ENCODE peak calls at places on chromosomes 7 and 10, in ten cellular contexts. One of them, this sample, is unnamed.

GRCh38 chr10:59801171-59801570 is 47.9 kb upstream of the MRLN start:
- DNase-seq in HepG2: no peak
- DNase-seq in MM.1S: no peak
- DNase-seq in mammary epithelial cell: no peak
- DNase-seq in SK-N-SH: no peak
- DNase-seq in neural progenitor cell: no peak
- DNase-seq in GM12878: no peak
- DNase-seq in neuronal stem cell: no peak
- DNase-seq in GM23248: no peak
- DNase-seq in PC-3: no peak
- DNase-seq in this sample: no peak

GRCh38 chr10:5396545-5396944 is 8.1 kb downstream of the TUBAL3 start:
- DNase-seq in PC-3: no peak
- DNase-seq in neuronal stem cell: no peak
- DNase-seq in mammary epithelial cell: no peak
- DNase-seq in neural progenitor cell: no peak
- DNase-seq in SK-N-SH: no peak
- DNase-seq in GM12878: no peak
- DNase-seq in MM.1S: no peak
- DNase-seq in HepG2: no peak
- DNase-seq in GM23248: no peak
- DNase-seq in this sample: no peak

GRCh38 chr7:42661312-42661711 is 250.6 kb downstream of the C7orf25 start:
- DNase-seq in GM12878: no peak
- DNase-seq in neuronal stem cell: no peak
- DNase-seq in GM23248: peak; percentile 85
- DNase-seq in HepG2: no peak
- DNase-seq in SK-N-SH: no peak
- DNase-seq in mammary epithelial cell: peak; percentile 85
- DNase-seq in PC-3: peak; percentile 82
- DNase-seq in MM.1S: no peak
- DNase-seq in neural progenitor cell: no peak
- DNase-seq in this sample: no peak

GRCh38 chr7:44959956-44960640 is 18.7 kb downstream of the MYO1G start:
- DNase-seq in neuronal stem cell: no peak
- DNase-seq in neural progenitor cell: no peak
- DNase-seq in PC-3: no peak
- DNase-seq in SK-N-SH: peak; percentile 15
- DNase-seq in GM23248: no peak
- DNase-seq in mammary epithelial cell: no peak
- DNase-seq in GM12878: no peak
- DNase-seq in HepG2: no peak
- DNase-seq in MM.1S: no peak
- DNase-seq in this sample: no peak

GRCh38 chr7:78746261-78746660 is 707.2 kb downstream of the MAGI2 start:
- DNase-seq in HepG2: no peak
- DNase-seq in mammary epithelial cell: no peak
- DNase-seq in neuronal stem cell: no peak
- DNase-seq in SK-N-SH: no peak
- DNase-seq in GM23248: no peak
- DNase-seq in PC-3: no peak
- DNase-seq in neural progenitor cell: no peak
- DNase-seq in MM.1S: no peak
- DNase-seq in GM12878: no peak
- DNase-seq in this sample: no peak

GRCh38 chr7:41826641-41827040 is 123.8 kb upstream of the INHBA start:
- DNase-seq in neural progenitor cell: no peak
- DNase-seq in mammary epithelial cell: no peak
- DNase-seq in GM23248: no peak
- DNase-seq in MM.1S: no peak
- DNase-seq in HepG2: no peak
- DNase-seq in SK-N-SH: no peak
- DNase-seq in neuronal stem cell: no peak
- DNase-seq in PC-3: no peak
- DNase-seq in GM12878: no peak
- DNase-seq in this sample: no peak

GRCh38 chr7:45982912-45983719 is 62.0 kb upstream of the IGFBP3 start:
- DNase-seq in mammary epithelial cell: no peak
- DNase-seq in HepG2: no peak
- DNase-seq in MM.1S: no peak
- DNase-seq in GM23248: no peak
- DNase-seq in GM12878: no peak
- DNase-seq in neuronal stem cell: no peak
- DNase-seq in PC-3: no peak
- DNase-seq in neural progenitor cell: no peak
- DNase-seq in SK-N-SH: peak; percentile 73
- DNase-seq in this sample: no peak

GRCh38 chr7:100626530-100627237 is 14.3 kb downstream of the MOSPD3 start:
- DNase-seq in GM23248: peak; percentile 90
- DNase-seq in mammary epithelial cell: peak; percentile 70
- DNase-seq in SK-N-SH: peak; percentile 100
- DNase-seq in GM12878: peak; percentile 32
- DNase-seq in MM.1S: peak; percentile 68
- DNase-seq in neural progenitor cell: peak; percentile 89
- DNase-seq in neuronal stem cell: peak; percentile 79
- DNase-seq in PC-3: peak; percentile 84
- DNase-seq in HepG2: no peak
- DNase-seq in this sample: peak; percentile 93

GRCh38 chr10:91555455-91555854 is 77.4 kb downstream of the PPP1R3C start:
- DNase-seq in neuronal stem cell: no peak
- DNase-seq in MM.1S: no peak
- DNase-seq in neural progenitor cell: no peak
- DNase-seq in GM23248: no peak
- DNase-seq in PC-3: peak; percentile 9
- DNase-seq in SK-N-SH: no peak
- DNase-seq in HepG2: no peak
- DNase-seq in GM12878: no peak
- DNase-seq in mammary epithelial cell: peak; percentile 39
- DNase-seq in this sample: no peak

GRCh38 chr7:831596-832291 is 532 bp upstream of the SUN1 start:
- DNase-seq in GM23248: peak; percentile 94
- DNase-seq in neural progenitor cell: no peak
- DNase-seq in MM.1S: peak; percentile 73
- DNase-seq in mammary epithelial cell: peak; percentile 93
- DNase-seq in GM12878: peak; percentile 64
- DNase-seq in HepG2: peak; percentile 35
- DNase-seq in PC-3: peak; percentile 90
- DNase-seq in SK-N-SH: no peak
- DNase-seq in neuronal stem cell: no peak
- DNase-seq in this sample: no peak

GRCh38 chr10:114174462-114175190 is 623 bp upstream of the CCDC186 start:
- DNase-seq in GM23248: peak; percentile 75
- DNase-seq in neuronal stem cell: no peak
- DNase-seq in MM.1S: peak; percentile 90
- DNase-seq in GM12878: no peak
- DNase-seq in PC-3: no peak
- DNase-seq in mammary epithelial cell: peak; percentile 81
- DNase-seq in neural progenitor cell: peak; percentile 43
- DNase-seq in SK-N-SH: no peak
- DNase-seq in HepG2: no peak
- DNase-seq in this sample: no peak

GRCh38 chr7:88615336-88615735 is 144.2 kb upstream of the ZNF804B start:
- DNase-seq in HepG2: no peak
- DNase-seq in neuronal stem cell: no peak
- DNase-seq in PC-3: no peak
- DNase-seq in MM.1S: no peak
- DNase-seq in mammary epithelial cell: no peak
- DNase-seq in neural progenitor cell: no peak
- DNase-seq in GM12878: no peak
- DNase-seq in SK-N-SH: no peak
- DNase-seq in GM23248: no peak
- DNase-seq in this sample: no peak
- H3K4me3 ChIP-seq in HepG2: no peak overlapping the region
- H3K4me3 ChIP-seq in neuronal stem cell: no peak overlapping the region
- H3K4me3 ChIP-seq in PC-3: no peak overlapping the region
- H3K4me3 ChIP-seq in MM.1S: no peak overlapping the region
- H3K4me3 ChIP-seq in mammary epithelial cell: no peak overlapping the region
- H3K4me3 ChIP-seq in neural progenitor cell: no peak overlapping the region
- H3K4me3 ChIP-seq in GM12878: no peak overlapping the region
- H3K4me3 ChIP-seq in SK-N-SH: no peak overlapping the region
- H3K4me3 ChIP-seq in GM23248: no peak overlapping the region
- H3K4me3 ChIP-seq in this sample: no peak overlapping the region

DNA sequence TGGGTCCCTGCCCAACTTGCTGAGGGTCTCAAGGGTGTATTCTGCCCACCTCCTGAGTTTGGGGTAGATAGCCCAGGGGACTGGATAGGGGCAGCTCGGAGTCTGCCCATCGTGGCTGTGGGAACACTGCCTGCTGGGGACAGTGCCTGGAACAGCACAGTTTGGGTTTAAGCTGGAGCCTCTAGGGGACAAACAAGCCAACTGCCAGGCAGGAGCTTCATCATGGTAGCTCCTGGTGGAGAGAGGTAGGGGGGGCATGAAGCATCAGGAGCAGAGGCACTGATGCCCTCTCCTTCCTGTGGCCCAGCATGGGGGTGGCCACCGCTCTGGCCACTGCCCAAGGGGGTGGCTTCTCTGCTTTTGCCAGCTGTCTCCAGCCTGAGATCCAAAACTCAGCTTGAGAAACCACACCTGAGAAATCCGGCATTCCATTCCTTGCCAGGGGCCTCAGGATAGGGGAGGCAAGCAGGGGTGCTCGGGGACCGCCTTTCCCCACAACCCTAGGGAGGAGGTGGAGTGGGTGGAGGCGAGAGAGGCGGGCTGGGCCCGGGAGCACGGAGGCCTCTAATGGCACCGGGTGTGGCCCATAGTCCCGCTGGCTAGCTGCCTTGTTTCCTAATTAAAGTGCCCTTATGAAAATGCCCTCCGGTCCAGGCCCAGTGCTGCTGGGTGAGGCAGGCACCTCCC is 47.6 kb downstream of the UNC5B start:
- DNase-seq in SK-N-SH: no peak
- DNase-seq in neuronal stem cell: no peak
- DNase-seq in GM12878: no peak
- DNase-seq in mammary epithelial cell: peak; percentile 23
- DNase-seq in MM.1S: no peak
- DNase-seq in PC-3: no peak
- DNase-seq in GM23248: peak; percentile 58
- DNase-seq in neural progenitor cell: no peak
- DNase-seq in HepG2: no peak
- DNase-seq in this sample: no peak
- H2AFZ ChIP-seq in SK-N-SH: no peak overlapping the region
- H2AFZ ChIP-seq in neuronal stem cell: no peak overlapping the region
- H2AFZ ChIP-seq in GM12878: no peak overlapping the region
- H2AFZ ChIP-seq in mammary epithelial cell: peak overlapping the region; percentile 65
- H2AFZ ChIP-seq in MM.1S: no peak overlapping the region
- H2AFZ ChIP-seq in PC-3: no peak overlapping the region
- H2AFZ ChIP-seq in GM23248: peak overlapping the region; percentile 61
- H2AFZ ChIP-seq in neural progenitor cell: no peak overlapping the region
- H2AFZ ChIP-seq in HepG2: no peak overlapping the region
- H2AFZ ChIP-seq in this sample: no peak overlapping the region

GRCh38 chr10:88065384-88066049 is 202.1 kb downstream of the PTEN start:
- DNase-seq in mammary epithelial cell: no peak
- DNase-seq in neural progenitor cell: no peak
- DNase-seq in GM23248: no peak
- DNase-seq in GM12878: no peak
- DNase-seq in HepG2: no peak
- DNase-seq in MM.1S: no peak
- DNase-seq in PC-3: no peak
- DNase-seq in SK-N-SH: no peak
- DNase-seq in neuronal stem cell: no peak
- DNase-seq in this sample: no peak
- H3K9me3 ChIP-seq in mammary epithelial cell: no peaks in the 10 kb centered on the region
- H3K9me3 ChIP-seq in neural progenitor cell: no peaks in the 10 kb centered on the region
- H3K9me3 ChIP-seq in GM23248: no peaks in the 10 kb centered on the region
- H3K9me3 ChIP-seq in GM12878: no peaks in the 10 kb centered on the region
- H3K9me3 ChIP-seq in HepG2: no peaks in the 10 kb centered on the region
- H3K9me3 ChIP-seq in MM.1S: no peaks in the 10 kb centered on the region
- H3K9me3 ChIP-seq in PC-3: no peaks in the 10 kb centered on the region
- H3K9me3 ChIP-seq in SK-N-SH: no peaks in the 10 kb centered on the region
- H3K9me3 ChIP-seq in neuronal stem cell: no peaks in the 10 kb centered on the region
- H3K9me3 ChIP-seq in this sample: no peaks in the 10 kb centered on the region

GRCh38 chr7:111734955-111735660 is 172.8 kb upstream of the IMMP2L start:
- DNase-seq in GM23248: no peak
- DNase-seq in SK-N-SH: no peak
- DNase-seq in neuronal stem cell: no peak
- DNase-seq in mammary epithelial cell: no peak
- DNase-seq in HepG2: no peak
- DNase-seq in neural progenitor cell: no peak
- DNase-seq in MM.1S: no peak
- DNase-seq in PC-3: no peak
- DNase-seq in GM12878: no peak
- DNase-seq in this sample: no peak

GRCh38 chr7:111732923-111733322 is 170.6 kb upstream of the IMMP2L start:
- DNase-seq in SK-N-SH: no peak
- DNase-seq in neural progenitor cell: no peak
- DNase-seq in GM23248: no peak
- DNase-seq in neuronal stem cell: no peak
- DNase-seq in MM.1S: no peak
- DNase-seq in mammary epithelial cell: no peak
- DNase-seq in GM12878: no peak
- DNase-seq in HepG2: no peak
- DNase-seq in PC-3: no peak
- DNase-seq in this sample: peak; percentile 15

GRCh38 chr7:111736475-111736874 is 174.2 kb upstream of the IMMP2L start:
- DNase-seq in GM23248: peak; percentile 42
- DNase-seq in neural progenitor cell: no peak
- DNase-seq in PC-3: peak; percentile 18
- DNase-seq in MM.1S: no peak
- DNase-seq in neuronal stem cell: no peak
- DNase-seq in mammary epithelial cell: no peak
- DNase-seq in HepG2: no peak
- DNase-seq in SK-N-SH: no peak
- DNase-seq in GM12878: no peak
- DNase-seq in this sample: no peak

GRCh38 chr7:111730476-111731300 is 168.4 kb upstream of the IMMP2L start:
- DNase-seq in neural progenitor cell: peak; percentile 66
- DNase-seq in MM.1S: peak; percentile 29
- DNase-seq in GM12878: no peak
- DNase-seq in HepG2: peak; percentile 24
- DNase-seq in neuronal stem cell: peak; percentile 33
- DNase-seq in PC-3: peak; percentile 58
- DNase-seq in SK-N-SH: peak; percentile 71
- DNase-seq in GM23248: peak; percentile 51
- DNase-seq in mammary epithelial cell: peak; percentile 21
- DNase-seq in this sample: peak; percentile 43

DNA sequence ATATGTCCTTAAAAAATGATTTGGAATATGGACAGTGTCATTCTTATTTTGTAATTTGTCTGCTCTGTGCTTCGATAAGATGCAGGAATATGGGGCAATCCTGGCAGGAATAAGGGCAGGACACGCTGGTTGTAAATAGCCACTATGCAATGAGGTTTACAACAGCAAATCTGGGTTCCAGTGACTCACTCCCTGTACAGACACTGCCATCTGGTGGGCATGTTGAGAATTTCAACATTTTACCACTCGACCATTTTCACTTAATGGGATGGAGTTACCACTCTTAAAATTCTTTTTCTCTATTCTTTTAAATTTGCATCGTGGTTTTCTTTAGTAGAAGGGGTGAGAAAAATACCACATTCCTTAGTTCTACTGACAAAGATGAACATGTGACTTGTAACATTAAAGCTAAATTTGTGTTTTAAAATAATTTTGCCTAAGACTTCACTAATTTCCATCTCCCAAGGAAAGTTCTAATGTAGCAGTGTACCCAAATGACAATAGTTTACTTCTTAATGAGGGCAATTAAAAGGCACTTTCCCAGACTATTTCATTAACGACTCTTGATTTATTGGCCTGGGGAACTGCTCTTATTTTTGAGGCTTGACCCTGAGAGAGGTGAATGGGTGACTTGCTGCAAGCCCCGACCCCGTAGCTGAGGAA is 173.5 kb upstream of the IMMP2L start:
- DNase-seq in neural progenitor cell: peak; percentile 76
- DNase-seq in SK-N-SH: peak; percentile 77
- DNase-seq in mammary epithelial cell: peak; percentile 54
- DNase-seq in GM23248: peak; percentile 81
- DNase-seq in neuronal stem cell: peak; percentile 64
- DNase-seq in HepG2: peak; percentile 64
- DNase-seq in GM12878: no peak
- DNase-seq in MM.1S: peak; percentile 77
- DNase-seq in PC-3: peak; percentile 85
- DNase-seq in this sample: peak; percentile 70
- H3K4me3 ChIP-seq in neural progenitor cell: no peak overlapping the region
- H3K4me3 ChIP-seq in SK-N-SH: no peak overlapping the region
- H3K4me3 ChIP-seq in mammary epithelial cell: no peak overlapping the region
- H3K4me3 ChIP-seq in GM23248: no peak overlapping the region
- H3K4me3 ChIP-seq in neuronal stem cell: no peak overlapping the region
- H3K4me3 ChIP-seq in HepG2: no peak overlapping the region
- H3K4me3 ChIP-seq in GM12878: no peak overlapping the region
- H3K4me3 ChIP-seq in MM.1S: no peak overlapping the region
- H3K4me3 ChIP-seq in PC-3: no peak overlapping the region
- H3K4me3 ChIP-seq in this sample: no peak overlapping the region